ENCODE peak calls at places on chromosome 14, in nine cellular contexts. One of them, this sample, is unnamed.

GRCh38 chr14:31582286-31582691 is 21.1 kb downstream of the NUBPL start:
- DNase-seq in lower lobe of right lung: no peak
- DNase-seq in M059J: no peak
- DNase-seq in ecto neural progenitor cell: no peak
- DNase-seq in AG08395: peak; percentile 18
- DNase-seq in NCI-H1092: no peak
- DNase-seq in AG04449: peak; percentile 59
- DNase-seq in SK-MEL-5: no peak
- DNase-seq in GM19239: no peak
- DNase-seq in this sample: no peak

GRCh38 chr14:89956294-89957009 is 725 bp downstream of the TDP1 start:
- DNase-seq in SK-MEL-5: peak; percentile 24
- DNase-seq in AG08395: peak; percentile 63
- DNase-seq in GM19239: peak; percentile 9
- DNase-seq in AG04449: peak; percentile 31
- DNase-seq in NCI-H1092: peak; percentile 58
- DNase-seq in M059J: peak; percentile 94
- DNase-seq in ecto neural progenitor cell: peak; percentile 59
- DNase-seq in lower lobe of right lung: peak; percentile 71
- DNase-seq in this sample: peak; percentile 73

GRCh38 chr14:75911883-75912282 is 69.9 kb downstream of the TGFB3 start:
- DNase-seq in M059J: no peak
- DNase-seq in GM19239: no peak
- DNase-seq in NCI-H1092: no peak
- DNase-seq in lower lobe of right lung: no peak
- DNase-seq in SK-MEL-5: no peak
- DNase-seq in AG04449: no peak
- DNase-seq in ecto neural progenitor cell: peak; percentile 78
- DNase-seq in AG08395: no peak
- DNase-seq in this sample: no peak

GRCh38 chr14:28344381-28344780 is 422.2 kb upstream of the FOXG1 start:
- DNase-seq in NCI-H1092: no peak
- DNase-seq in SK-MEL-5: no peak
- DNase-seq in M059J: peak; percentile 9
- DNase-seq in AG08395: no peak
- DNase-seq in GM19239: no peak
- DNase-seq in ecto neural progenitor cell: no peak
- DNase-seq in lower lobe of right lung: no peak
- DNase-seq in AG04449: no peak
- DNase-seq in this sample: no peak

GRCh38 chr14:104366931-104367810 is 212.4 kb upstream of the C14orf180 start:
- DNase-seq in lower lobe of right lung: peak; percentile 25
- DNase-seq in ecto neural progenitor cell: no peak
- DNase-seq in GM19239: no peak
- DNase-seq in AG04449: no peak
- DNase-seq in AG08395: no peak
- DNase-seq in M059J: no peak
- DNase-seq in NCI-H1092: no peak
- DNase-seq in SK-MEL-5: no peak
- DNase-seq in this sample: no peak

GRCh38 chr14:21041676-21042433 is at the start of gene RNASE7:
- DNase-seq in NCI-H1092: no peak
- DNase-seq in SK-MEL-5: peak; percentile 44
- DNase-seq in AG04449: no peak
- DNase-seq in lower lobe of right lung: no peak
- DNase-seq in GM19239: no peak
- DNase-seq in AG08395: peak; percentile 64
- DNase-seq in M059J: peak; percentile 60
- DNase-seq in ecto neural progenitor cell: no peak
- DNase-seq in this sample: no peak

GRCh38 chr14:75259946-75260545 is 18.6 kb upstream of the FOS start:
- DNase-seq in GM19239: no peak
- DNase-seq in SK-MEL-5: no peak
- DNase-seq in AG04449: no peak
- DNase-seq in M059J: peak; percentile 69
- DNase-seq in ecto neural progenitor cell: no peak
- DNase-seq in lower lobe of right lung: no peak
- DNase-seq in NCI-H1092: no peak
- DNase-seq in AG08395: no peak
- DNase-seq in this sample: no peak

GRCh38 chr14:39492267-39492666 is 60.0 kb upstream of the FBXO33 start:
- DNase-seq in lower lobe of right lung: no peak
- DNase-seq in ecto neural progenitor cell: no peak
- DNase-seq in AG04449: peak; percentile 58
- DNase-seq in SK-MEL-5: no peak
- DNase-seq in NCI-H1092: no peak
- DNase-seq in AG08395: peak; percentile 48
- DNase-seq in M059J: peak; percentile 68
- DNase-seq in GM19239: no peak
- DNase-seq in this sample: no peak

GRCh38 chr14:104467236-104467635 is 112.3 kb upstream of the C14orf180 start:
- DNase-seq in M059J: no peak
- DNase-seq in ecto neural progenitor cell: no peak
- DNase-seq in AG04449: no peak
- DNase-seq in lower lobe of right lung: no peak
- DNase-seq in NCI-H1092: no peak
- DNase-seq in GM19239: no peak
- DNase-seq in AG08395: no peak
- DNase-seq in SK-MEL-5: no peak
- DNase-seq in this sample: no peak

GRCh38 chr14:92649934-92650545 is 98.4 kb downstream of the LGMN start:
- DNase-seq in M059J: no peak
- DNase-seq in ecto neural progenitor cell: no peak
- DNase-seq in GM19239: no peak
- DNase-seq in AG04449: no peak
- DNase-seq in lower lobe of right lung: peak; percentile 90
- DNase-seq in SK-MEL-5: no peak
- DNase-seq in AG08395: peak; percentile 82
- DNase-seq in NCI-H1092: no peak
- DNase-seq in this sample: no peak

GRCh38 chr14:103892247-103892646 is 36.0 kb upstream of the TDRD9 start:
- DNase-seq in ecto neural progenitor cell: no peak
- DNase-seq in SK-MEL-5: no peak
- DNase-seq in lower lobe of right lung: no peak
- DNase-seq in M059J: no peak
- DNase-seq in AG04449: no peak
- DNase-seq in NCI-H1092: no peak
- DNase-seq in AG08395: no peak
- DNase-seq in GM19239: no peak
- DNase-seq in this sample: no peak

GRCh38 chr14:61644834-61645233 is 50.5 kb upstream of the HIF1A start:
- DNase-seq in GM19239: peak; percentile 23
- DNase-seq in AG04449: no peak
- DNase-seq in ecto neural progenitor cell: no peak
- DNase-seq in lower lobe of right lung: no peak
- DNase-seq in M059J: no peak
- DNase-seq in SK-MEL-5: no peak
- DNase-seq in AG08395: no peak
- DNase-seq in NCI-H1092: peak; percentile 31
- DNase-seq in this sample: no peak

GRCh38 chr14:99972748-99973466 is 92.3 kb upstream of the EVL start:
- DNase-seq in AG04449: no peak
- DNase-seq in NCI-H1092: no peak
- DNase-seq in AG08395: no peak
- DNase-seq in SK-MEL-5: no peak
- DNase-seq in GM19239: no peak
- DNase-seq in ecto neural progenitor cell: no peak
- DNase-seq in lower lobe of right lung: no peak
- DNase-seq in M059J: no peak
- DNase-seq in this sample: no peak

GRCh38 chr14:90454041-90455000 is 57.5 kb downstream of the CALM1 start:
- DNase-seq in lower lobe of right lung: peak; percentile 57
- DNase-seq in AG08395: peak; percentile 95
- DNase-seq in SK-MEL-5: peak; percentile 69
- DNase-seq in ecto neural progenitor cell: peak; percentile 95
- DNase-seq in NCI-H1092: no peak
- DNase-seq in M059J: peak; percentile 44
- DNase-seq in GM19239: no peak
- DNase-seq in AG04449: no peak
- DNase-seq in this sample: peak; percentile 25

GRCh38 chr14:34013714-34014055 is 62.8 kb upstream of the EGLN3 start:
- DNase-seq in AG04449: no peak
- DNase-seq in lower lobe of right lung: no peak
- DNase-seq in SK-MEL-5: no peak
- DNase-seq in GM19239: peak; percentile 13
- DNase-seq in NCI-H1092: no peak
- DNase-seq in ecto neural progenitor cell: no peak
- DNase-seq in M059J: no peak
- DNase-seq in AG08395: no peak
- DNase-seq in this sample: peak; percentile 73

GRCh38 chr14:97056086-97056485 is 258.9 kb downstream of the VRK1 start:
- DNase-seq in AG08395: no peak
- DNase-seq in M059J: peak; percentile 7
- DNase-seq in SK-MEL-5: peak; percentile 7
- DNase-seq in NCI-H1092: no peak
- DNase-seq in lower lobe of right lung: no peak
- DNase-seq in AG04449: no peak
- DNase-seq in GM19239: no peak
- DNase-seq in ecto neural progenitor cell: no peak
- DNase-seq in this sample: peak; percentile 37

GRCh38 chr14:52951730-52952481 is 1.1 kb upstream of the FERMT2 start:
- DNase-seq in AG04449: peak; percentile 29
- DNase-seq in SK-MEL-5: peak; percentile 78
- DNase-seq in AG08395: peak; percentile 71
- DNase-seq in NCI-H1092: no peak
- DNase-seq in lower lobe of right lung: no peak
- DNase-seq in M059J: peak; percentile 88
- DNase-seq in GM19239: no peak
- DNase-seq in ecto neural progenitor cell: no peak
- DNase-seq in this sample: no peak

GRCh38 chr14:22570132-22570949 is 18.7 kb downstream of the DAD1 start:
- DNase-seq in GM19239: peak; percentile 67
- DNase-seq in SK-MEL-5: peak; percentile 85
- DNase-seq in lower lobe of right lung: no peak
- DNase-seq in NCI-H1092: peak; percentile 64
- DNase-seq in AG08395: peak; percentile 78
- DNase-seq in ecto neural progenitor cell: peak; percentile 75
- DNase-seq in AG04449: no peak
- DNase-seq in M059J: peak; percentile 81
- DNase-seq in this sample: peak; percentile 79

GRCh38 chr14:103500148-103500990 is 22.3 kb downstream of the CKB start:
- DNase-seq in GM19239: no peak
- DNase-seq in lower lobe of right lung: peak; percentile 94
- DNase-seq in M059J: peak; percentile 51
- DNase-seq in SK-MEL-5: peak; percentile 86
- DNase-seq in AG08395: peak; percentile 82
- DNase-seq in ecto neural progenitor cell: peak; percentile 88
- DNase-seq in NCI-H1092: peak; percentile 63
- DNase-seq in AG04449: peak; percentile 28
- DNase-seq in this sample: peak; percentile 71

This sample was measured in DND-41.